ENCODE peak calls at places on chromosomes 7 and 10, in five cellular contexts. C, K, B, P and S are unnamed samples.
A peak's percentile ranks its signal among the peaks of the same experiment; 100 is the strongest.

GRCh38 chr7:148747274-148747673 is 48.6 kb downstream of the CUL1 start:
- DNase-seq in B (peak; percentile 57), C (peak; percentile 46), K (peak; percentile 63), P (no peak), S (peak; percentile 81)

GRCh38 chr7:115210552-115210951 is 288.7 kb downstream of the MDFIC start:
- DNase-seq in P (no peak), K (no peak), B (no peak), C (no peak), S (no peak)

GRCh38 chr7:101094791-101095375 is 9.6 kb downstream of the TRIM56 start:
- DNase-seq in P (peak; percentile 62), C (no peak), K (peak; percentile 69), B (peak; percentile 62), S (peak; percentile 72)

GRCh38 chr10:5064656-5065055 is 29.6 kb upstream of the AKR1C3 start:
- DNase-seq in P (no peak), B (no peak), K (no peak), C (no peak), S (no peak)

GRCh38 chr7:92002720-92003119 is 62.1 kb downstream of the AKAP9 start:
- DNase-seq in K (no peak), C (no peak), P (no peak), B (no peak), S (no peak)

GRCh38 chr10:60377955-60378354 is 11.7 kb downstream of the ANK3 start:
- DNase-seq in B (no peak), K (no peak), P (no peak), C (no peak), S (no peak)

GRCh38 chr7:106367018-106367420 is 82.2 kb upstream of the NAMPT start:
- DNase-seq in B (no peak), P (no peak), K (peak; percentile 39), C (peak; percentile 31), S (peak; percentile 16)

GRCh38 chr7:2205036-2205780 is 27.5 kb downstream of the MAD1L1 start:
- DNase-seq in C (no peak), B (no peak), K (no peak), P (no peak), S (no peak)

GRCh38 chr7:116423499-116423898 is 76.0 kb upstream of the CAV2 start:
- DNase-seq in K (no peak), P (no peak), C (no peak), B (no peak), S (no peak)

GRCh38 chr7:118872568-118872967 is 648.1 kb downstream of the ANKRD7 start:
- DNase-seq in C (no peak), B (peak; percentile 22), P (no peak), K (no peak), S (no peak)

GRCh38 chr7:156764016-156764669 is 123.6 kb downstream of the RNF32 start:
- DNase-seq in C (no peak), P (peak; percentile 71), B (peak; percentile 89), K (peak; percentile 75), S (no peak)

GRCh38 chr7:140260338-140260737 is 83.6 kb upstream of the KDM7A start:
- DNase-seq in B (no peak), K (no peak), P (peak; percentile 44), C (no peak), S (no peak)

GRCh38 chr10:98790817-98791216 is 344.1 kb upstream of the HPS1 start:
- DNase-seq in K (peak; percentile 17), C (peak; percentile 1), B (peak; percentile 22), P (no peak), S (no peak)

GRCh38 chr10:58513189-58514101 is 773 bp downstream of the BICC1 start:
- DNase-seq in K (peak; percentile 73), C (no peak), P (peak; percentile 45), B (peak; percentile 42), S (no peak)

GRCh38 chr10:12703141-12703540 is 298.4 kb downstream of the CCDC3 start:
- DNase-seq in C (no peak), B (no peak), P (no peak), K (no peak), S (no peak)
- H3K4me1 ChIP-seq in C (no peaks in the 10 kb centered on the region), B (peaks cover 23% of the 10 kb centered on the region), P (peaks cover 50% of the 10 kb centered on the region), K (no peaks in the 10 kb centered on the region), S (no peaks in the 10 kb centered on the region)

GRCh38 chr10:43421201-43421507 is 12.2 kb upstream of the HNRNPF start:
- DNase-seq in K (no peak), P (no peak), C (no peak), B (no peak), S (no peak)

GRCh38 chr10:43424431-43424830 is 12.5 kb upstream of the ZNF487 start:
- DNase-seq in P (no peak), C (no peak), K (no peak), B (no peak), S (no peak)

GRCh38 chr10:43420369-43421200 is 11.6 kb upstream of the HNRNPF start:
- DNase-seq in K (peak; percentile 70), C (peak; percentile 86), P (peak; percentile 87), B (peak; percentile 94), S (no peak)

GRCh38 chr10:43419997-43420368 is 11.0 kb upstream of the HNRNPF start:
- DNase-seq in B (no peak), C (no peak), K (no peak), P (no peak), S (no peak)

DNA sequence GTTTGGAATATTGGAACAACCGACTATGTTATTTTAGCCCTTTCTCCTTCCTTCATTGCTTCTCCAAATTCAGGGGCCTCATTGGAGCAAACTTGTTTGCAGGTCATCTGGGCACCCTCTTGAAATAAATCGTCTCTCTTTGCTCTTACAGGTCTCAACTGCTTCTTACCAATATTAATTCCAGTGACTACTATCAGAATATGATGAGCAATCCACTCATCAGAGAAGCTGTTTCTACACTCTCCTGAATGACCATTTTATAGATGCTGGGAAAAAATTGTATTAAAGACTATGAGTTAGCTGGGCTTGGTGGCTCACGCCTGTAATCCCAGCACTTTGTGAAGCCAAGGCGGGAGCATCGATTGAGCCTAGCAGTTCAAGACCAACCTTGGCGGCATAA is 12.5 kb upstream of the HNRNPF start:
- DNase-seq in C (no peak), B (no peak), P (no peak), K (no peak), S (no peak)
- H3K27ac ChIP-seq in C (peak overlapping the region; percentile 88), B (peak overlapping the region; percentile 99), P (peak overlapping the region; percentile 96), K (no peak overlapping the region), S (no peak overlapping the region)

DNA sequence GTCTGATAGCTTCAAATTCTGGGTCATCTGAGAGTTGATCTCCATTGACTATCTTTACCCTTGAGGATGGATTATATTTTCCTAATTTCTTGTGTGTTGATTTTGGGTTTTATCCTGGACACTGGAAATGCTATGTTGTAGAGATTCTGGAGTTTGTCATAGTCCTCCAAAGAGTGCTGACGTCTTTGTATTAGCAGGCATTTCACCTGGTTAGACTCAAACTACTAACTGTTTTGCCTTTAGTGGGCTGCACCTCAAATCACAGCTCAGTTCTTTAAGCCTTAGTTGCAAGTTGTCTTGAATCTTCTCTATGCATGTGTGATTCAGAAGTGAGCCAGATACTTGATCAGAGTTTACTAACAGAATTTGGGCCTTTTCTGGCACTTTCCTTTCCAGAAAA is 264.3 kb downstream of the RPS24 start:
- DNase-seq in P (no peak), K (no peak), C (no peak), B (no peak), S (no peak)
- H3K4me1 ChIP-seq in P (peaks cover 11% of the 10 kb centered on the region), K (peaks cover 38% of the 10 kb centered on the region), C (peaks cover 19% of the 10 kb centered on the region), B (peaks cover 17% of the 10 kb centered on the region), S (peaks cover 4% of the 10 kb centered on the region)

GRCh38 chr10:129033354-129033729 is 433.7 kb upstream of the MGMT start:
- DNase-seq in K (no peak), C (no peak), B (no peak), P (no peak), S (no peak)
- H3K27ac ChIP-seq in K (no peak overlapping the region), C (no peak overlapping the region), B (no peak overlapping the region), P (no peak overlapping the region), S (no peak overlapping the region)

DNA sequence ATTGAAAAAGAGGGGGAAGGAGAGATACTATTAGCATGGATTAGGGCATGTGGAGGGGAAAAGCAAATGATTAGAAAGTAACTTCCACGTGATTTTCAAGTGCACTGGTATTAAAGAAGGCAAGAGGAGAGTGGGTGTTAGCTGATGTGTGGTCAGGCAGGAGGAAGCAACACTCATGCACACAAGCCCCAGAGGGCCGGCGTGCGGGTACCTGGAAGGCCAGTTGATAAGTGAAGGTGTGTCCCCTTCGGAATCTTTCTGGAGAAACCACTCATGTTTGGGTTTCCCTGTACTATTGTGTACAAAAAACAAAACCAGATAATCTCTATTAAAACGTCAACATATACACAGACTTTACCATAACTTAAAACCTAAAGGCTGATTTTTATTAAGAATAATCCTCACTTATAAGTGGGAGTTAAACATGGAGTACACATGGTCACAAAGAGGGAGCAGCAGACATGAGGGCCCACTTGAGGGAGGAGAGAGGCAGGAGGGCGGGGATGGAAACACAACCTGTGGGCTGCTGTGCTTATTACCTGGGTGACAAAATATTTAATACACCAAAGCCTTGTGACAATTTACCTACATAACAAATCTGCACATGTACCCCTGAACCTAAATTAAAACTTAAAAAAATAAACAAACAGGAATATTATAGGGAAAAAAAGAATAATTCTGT is 98.9 kb downstream of the SVIL start:
- DNase-seq in B (no peak), P (no peak), K (no peak), C (no peak), S (no peak)
- H3K4me1 ChIP-seq in B (peaks cover 21% of the 10 kb centered on the region), P (peaks cover 53% of the 10 kb centered on the region), K (peaks cover 17% of the 10 kb centered on the region), C (no peaks in the 10 kb centered on the region), S (peaks cover 8% of the 10 kb centered on the region)

DNA sequence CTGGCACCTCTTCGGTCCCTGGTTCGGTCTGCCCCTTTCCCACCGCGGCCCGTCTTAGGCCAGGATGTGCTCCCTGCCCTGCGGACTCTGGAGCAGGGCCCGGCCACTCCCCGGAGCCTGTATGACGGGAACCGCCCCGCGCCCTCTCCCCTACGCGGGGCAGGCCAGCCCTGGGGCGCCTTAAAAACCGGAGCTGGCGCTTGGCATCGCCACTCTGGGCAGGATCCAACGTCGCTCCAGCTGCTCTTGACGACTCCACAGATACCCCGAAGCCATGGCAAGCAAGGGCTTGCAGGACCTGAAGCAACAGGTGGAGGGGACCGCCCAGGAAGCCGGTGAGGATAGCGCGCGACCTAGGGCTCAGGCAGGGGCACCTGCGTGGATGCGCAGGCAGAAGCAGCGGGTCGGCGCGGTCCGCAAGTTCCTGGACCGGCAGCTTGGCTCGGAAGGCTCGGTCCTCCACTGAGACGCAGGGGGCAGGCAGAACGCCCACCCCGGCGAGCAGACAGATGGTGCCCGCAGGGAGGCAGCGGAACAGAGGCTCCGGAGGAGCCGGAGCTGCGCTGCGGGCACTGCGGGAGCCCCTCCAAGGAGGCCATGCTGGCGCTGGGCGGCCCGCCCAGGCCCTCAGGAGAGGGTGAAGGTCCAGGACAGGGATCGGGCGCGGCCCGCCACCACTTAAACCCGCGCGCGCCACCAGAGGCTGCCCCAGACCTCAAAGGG is at the start of gene ADIRF:
- DNase-seq in B (peak; percentile 8), K (no peak), P (peak; percentile 84), C (no peak), S (no peak)
- H3K27ac ChIP-seq in B (no peak within 1 kb of the TSS), K (no peak within 1 kb of the TSS), P (peak within 1 kb of the TSS; percentile 95), C (no peak within 1 kb of the TSS), S (no peak within 1 kb of the TSS)

GRCh38 chr10:124672181-124672638 is 72.0 kb downstream of the FAM53B start:
- DNase-seq in B (no peak), P (no peak), K (peak; percentile 76), C (no peak), S (no peak)
- H3K4me1 ChIP-seq in B (peaks cover 29% of the 10 kb centered on the region), P (peaks cover 67% of the 10 kb centered on the region), K (peaks cover 65% of the 10 kb centered on the region), C (no peaks in the 10 kb centered on the region), S (peaks cover 3% of the 10 kb centered on the region)

GRCh38 chr10:106941297-106942034 is 223.0 kb downstream of the SORCS1 start:
- DNase-seq in B (no peak), C (no peak), K (no peak), P (no peak), S (no peak)
- H3K27ac ChIP-seq in B (no peak overlapping the region), C (no peak overlapping the region), K (no peak overlapping the region), P (no peak overlapping the region), S (no peak overlapping the region)